ENCODE peak calls at places on chromosomes 1 and 21, in nine cellular contexts. O is A549, L is SK-N-SH, R is GM12878, W is Panc1, X is K562, V is HL-60, K is HepG2, J is HCT116. I is an unnamed sample.

GRCh38 chr1:62068978-62069377 is 125.7 kb upstream of the L1TD1 start:
- DNase-seq in O (no peak), L (no peak), R (no peak), W (no peak), X (no peak), V (no peak), K (no peak), J (no peak), I (no peak)

GRCh38 chr1:10968411-10968826 is 44.0 kb upstream of the TARDBP start:
- DNase-seq in O (no peak), L (no peak), R (peak), W (no peak), X (no peak), V (no peak), K (no peak), J (no peak), I (no peak)

GRCh38 chr1:107820797-107821196 is 144.2 kb downstream of the VAV3 start:
- DNase-seq in O (no peak), L (no peak), R (no peak), W (no peak), X (no peak), V (no peak), K (no peak), J (no peak), I (no peak)

GRCh38 chr1:43552813-43553212 is 22.1 kb downstream of the PTPRF start:
- DNase-seq in O (no peak), L (no peak), R (no peak), W (no peak), X (no peak), V (no peak), K (no peak), J (no peak), I (no peak)

GRCh38 chr1:62230724-62231123 is 36.1 kb downstream of the L1TD1 start:
- DNase-seq in O (peak), L (no peak), R (no peak), W (no peak), X (no peak), V (no peak), K (no peak), J (peak), I (no peak)

GRCh38 chr1:21781971-21782867 is 730 bp downstream of the USP48 start:
- DNase-seq in O (peak), L (peak), R (peak), W (no peak), X (peak), V (peak), K (peak), J (no peak), I (peak)

GRCh38 chr1:203051841-203052324 is 25.6 kb downstream of the PPFIA4 start:
- DNase-seq in O (no peak), L (peak), R (no peak), W (no peak), X (no peak), V (no peak), K (no peak), J (no peak), I (no peak)

GRCh38 chr1:188489336-188490112 is 1660.8 kb downstream of the PLA2G4A start:
- DNase-seq in O (peak), L (no peak), R (no peak), W (peak), X (no peak), V (no peak), K (no peak), J (peak), I (peak)

GRCh38 chr1:27536767-27537166 is 46.8 kb upstream of the WASF2 start:
- DNase-seq in O (no peak), L (peak), R (no peak), W (no peak), X (no peak), V (no peak), K (no peak), J (no peak), I (peak)

GRCh38 chr1:118486213-118486612 is 301.2 kb upstream of the SPAG17 start:
- DNase-seq in O (no peak), L (no peak), R (no peak), W (no peak), X (no peak), V (no peak), K (no peak), J (no peak), I (peak)

GRCh38 chr1:28594661-28595411 is 2.8 kb downstream of the RAB42 start:
- DNase-seq in O (no peak), L (no peak), R (no peak), W (no peak), X (no peak), V (no peak), K (no peak), J (no peak), I (peak)

GRCh38 chr1:9872430-9873165 is 37.5 kb downstream of the CTNNBIP1 start:
- DNase-seq in O (no peak), L (no peak), R (no peak), W (no peak), X (no peak), V (no peak), K (no peak), J (no peak), I (no peak)

GRCh38 chr1:243956448-243956847 is 94.6 kb upstream of the ZBTB18 start:
- DNase-seq in O (no peak), L (no peak), R (no peak), W (no peak), X (no peak), V (no peak), K (no peak), J (no peak), I (no peak)

GRCh38 chr21:42818328-42818749 is 61.0 kb downstream of the WDR4 start:
- DNase-seq in O (no peak), L (peak), R (no peak), W (no peak), X (peak), V (peak), K (peak), J (peak), I (peak)

GRCh38 chr1:115969509-115969908 is 6.8 kb upstream of the SLC22A15 start:
- DNase-seq in O (no peak), L (peak), R (no peak), W (no peak), X (peak), V (peak), K (no peak), J (peak), I (peak)

DNA sequence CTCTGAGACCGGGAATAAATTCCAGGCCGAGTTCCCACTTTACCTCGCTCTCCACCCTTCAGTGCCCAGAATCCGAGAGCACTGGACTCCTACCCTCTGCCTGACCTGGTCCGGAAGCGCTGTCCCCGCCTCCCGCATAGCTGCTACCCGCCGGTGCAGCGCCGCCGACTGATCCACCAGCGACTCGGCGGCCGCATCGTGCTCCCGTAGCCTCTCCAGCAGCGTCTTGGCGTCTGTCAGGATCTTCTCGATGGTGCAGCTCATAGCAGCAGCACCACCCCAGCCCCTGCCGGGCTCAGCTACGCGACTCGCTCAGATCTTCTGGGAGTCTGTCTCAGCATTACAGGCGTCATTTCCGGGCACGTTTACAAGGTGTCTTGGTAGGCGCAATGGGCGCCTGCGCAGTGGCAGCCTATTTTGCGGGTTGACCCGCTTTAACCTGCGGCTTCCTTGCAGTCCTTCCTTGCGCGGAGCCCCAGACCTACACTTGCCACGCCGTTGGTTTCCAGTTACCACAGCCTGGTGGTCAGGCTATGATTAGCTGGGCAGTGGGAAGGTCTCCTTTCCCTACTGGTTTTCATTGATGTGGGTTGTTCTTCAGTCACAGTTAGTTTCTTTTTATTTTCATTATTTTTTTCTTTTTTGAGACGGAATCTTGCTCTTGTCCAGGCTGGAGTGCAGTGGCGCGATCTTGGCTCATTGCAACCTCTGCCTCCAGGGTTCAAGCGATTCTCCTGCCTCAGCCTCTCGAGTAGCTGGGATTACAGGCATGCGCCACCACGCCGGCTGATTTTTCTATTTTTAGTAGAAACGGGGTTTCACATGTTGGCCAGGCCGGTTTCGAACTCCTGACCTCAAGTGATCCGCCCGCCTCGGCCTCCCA is at the start of gene SIKE1:
- DNase-seq in O (peak), L (peak), R (peak), W (peak), X (peak), V (peak), K (peak), J (peak), I (peak)
- TF ChIP-seq REST in O (no peak), L (peak), R (peak), W (no peak), X (no peak), V (no peak), K (no peak), J (no peak), I (no peak)

DNA sequence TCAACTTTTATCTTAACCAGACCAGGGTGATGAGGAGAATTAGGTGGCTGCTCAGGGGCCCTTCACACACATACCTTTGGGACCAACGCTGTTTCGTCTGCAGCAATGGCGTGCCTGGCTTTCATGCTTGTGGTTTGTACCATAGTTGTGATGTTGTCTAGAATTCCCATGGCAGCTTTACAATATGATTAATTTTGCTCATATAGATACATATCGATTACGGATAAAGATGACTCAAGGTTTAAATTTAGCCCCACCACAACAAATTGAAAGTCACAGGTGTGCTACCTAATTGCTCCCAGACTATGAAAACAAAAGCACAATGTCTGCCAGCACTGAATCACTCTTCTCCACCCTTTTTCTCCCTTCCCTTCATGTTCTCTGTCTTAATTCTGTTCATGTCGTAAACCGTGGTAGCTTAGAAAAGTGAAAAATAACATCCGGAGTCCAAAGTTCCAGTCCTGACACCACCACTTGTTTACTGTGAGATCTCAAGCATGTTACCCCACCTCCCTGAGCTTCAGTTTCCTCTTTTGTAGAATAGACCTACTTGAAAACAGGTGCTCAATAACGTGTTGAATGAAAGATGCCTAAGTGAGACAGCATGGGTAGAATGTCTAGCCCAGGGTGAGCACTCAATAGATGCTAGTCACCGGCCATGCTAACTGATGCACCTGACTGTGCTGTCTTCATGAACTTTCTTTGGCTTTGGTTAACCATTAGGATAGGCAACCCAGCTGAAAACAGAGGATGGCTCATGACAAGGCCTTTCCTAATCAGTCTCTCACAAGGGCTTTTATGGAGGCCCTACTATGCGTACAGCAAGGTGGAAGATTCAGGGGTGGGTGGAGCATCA is 22.1 kb upstream of the JUN start:
- DNase-seq in O (no peak), L (no peak), R (no peak), W (no peak), X (no peak), V (no peak), K (peak), J (no peak), I (no peak)
- H3K27ac ChIP-seq in O (no peak), L (no peak), R (peak), W (no peak), X (no peak), V (no peak), K (no peak), J (no peak), I (no peak)

GRCh38 chr1:96565546-96565945 is 156.0 kb upstream of the PTBP2 start:
- DNase-seq in O (no peak), L (no peak), R (no peak), W (no peak), X (no peak), V (peak), K (no peak), J (no peak), I (no peak)
- TF ChIP-seq REST in O (no peak), L (no peak), R (no peak), W (no peak), X (no peak), V (no peak), K (no peak), J (no peak), I (no peak)

DNA sequence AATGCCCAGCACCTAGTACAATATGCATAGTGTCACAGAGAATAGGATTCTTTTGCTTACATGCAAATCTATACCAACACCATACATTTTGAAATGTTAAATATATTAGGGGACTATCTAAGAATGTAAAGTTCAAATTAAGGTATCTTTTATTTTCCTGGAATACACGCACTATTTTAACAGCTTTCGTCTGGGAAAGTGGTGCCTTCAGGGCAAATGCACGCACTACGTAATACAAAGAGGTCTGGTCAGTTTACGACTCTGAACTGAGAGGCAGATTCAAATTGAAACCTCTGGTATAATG is 931 bp downstream of the FUBP1 start:
- DNase-seq in O (no peak), L (no peak), R (no peak), W (no peak), X (no peak), V (no peak), K (no peak), J (no peak), I (no peak)
- H3K27ac ChIP-seq in O (peak), L (peak), R (peak), W (peak), X (peak), V (peak), K (peak), J (peak), I (no peak)

GRCh38 chr1:182292193-182292741 is 99.3 kb downstream of the GLUL start:
- DNase-seq in O (no peak), L (no peak), R (no peak), W (no peak), X (no peak), V (no peak), K (peak), J (no peak), I (no peak)
- TF ChIP-seq REST in O (no peak), L (no peak), R (no peak), W (no peak), X (no peak), V (no peak), K (no peak), J (no peak), I (no peak)

DNA sequence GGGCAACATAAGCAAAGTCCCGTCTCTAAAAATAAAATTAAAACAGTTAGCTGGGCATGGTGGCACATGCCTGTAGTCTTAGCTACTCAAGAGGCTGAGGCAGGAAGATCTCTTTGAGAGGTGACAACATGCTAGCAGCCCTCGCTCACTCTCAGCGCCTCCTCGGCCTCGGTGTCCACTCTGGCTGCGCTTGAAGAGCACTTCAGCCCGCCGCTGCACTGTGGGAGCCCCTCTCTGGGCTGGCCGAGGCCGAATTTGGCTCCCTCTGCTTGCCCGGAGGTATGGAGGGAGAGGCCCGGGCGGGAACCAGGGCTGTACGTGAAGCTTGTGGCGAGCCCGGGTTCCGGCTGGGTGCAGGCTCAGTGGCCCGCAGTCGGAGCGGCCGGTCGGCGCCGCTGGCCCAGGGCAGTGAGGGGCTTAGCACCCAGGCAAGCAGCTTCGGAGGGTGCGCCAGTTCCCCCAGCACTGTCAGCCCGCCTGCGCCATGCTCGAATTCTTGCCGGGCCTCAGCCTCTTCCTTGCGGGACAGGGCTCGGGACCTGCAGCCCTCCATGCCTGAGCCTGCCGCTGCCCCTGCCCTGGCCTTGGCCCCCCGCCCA is 138.3 kb downstream of the MAP3K21 start:
- DNase-seq in O (no peak), L (no peak), R (no peak), W (no peak), X (no peak), V (no peak), K (no peak), J (no peak), I (no peak)
- H3K27ac ChIP-seq in O (no peak), L (no peak), R (no peak), W (no peak), X (no peak), V (no peak), K (no peak), J (no peak), I (no peak)